ENCODE peak calls at places on chromosomes 11 and 22, in five cellular contexts. T is body of pancreas; W is pancreas; I is naive thymus-derived CD4-positive, alpha-beta T cell; X is IMR-90. F is an unnamed sample. For H3K4me1, the result is how much of the 10 kb centered on the place peaks cover.

GRCh38 chr11:117387992-117388765 is 60.5 kb downstream of the CEP164 start:
- DNase-seq in T (no peak), W (no peak), I (no peak), X (peak), F (no peak)

GRCh38 chr22:45934659-45935341 is 42.2 kb downstream of the WNT7B start:
- DNase-seq in T (peak), W (peak), I (no peak), X (peak), F (no peak)

GRCh38 chr11:103892603-103893002 is 143.8 kb upstream of the DDI1 start:
- DNase-seq in T (no peak), W (no peak), I (no peak), X (peak), F (peak)

GRCh38 chr11:16252373-16252772 is 104.0 kb downstream of the SOX6 start:
- DNase-seq in T (no peak), W (no peak), I (no peak), X (peak), F (peak)

GRCh38 chr11:34397120-34397519 is 39.3 kb upstream of the ABTB2 start:
- DNase-seq in T (no peak), W (no peak), I (no peak), X (no peak), F (no peak)

GRCh38 chr22:35319244-35319985 is 19.7 kb downstream of the TOM1 start:
- DNase-seq in T (no peak), W (no peak), I (no peak), X (no peak), F (no peak)

GRCh38 chr22:47210686-47211085 is 448.2 kb downstream of the TBC1D22A start:
- DNase-seq in T (no peak), W (no peak), I (peak), X (no peak), F (no peak)

GRCh38 chr11:65243773-65244172 is 18.0 kb upstream of the POLA2 start:
- DNase-seq in T (no peak), W (no peak), I (no peak), X (no peak), F (peak)

GRCh38 chr11:118265954-118266353 is 1.9 kb upstream of the MPZL2 start:
- DNase-seq in T (peak), W (no peak), I (no peak), X (no peak), F (no peak)

GRCh38 chr11:69497221-69497787 is 15.8 kb downstream of the LINC01488 start:
- DNase-seq in T (peak), W (peak), I (no peak), X (peak), F (no peak)

GRCh38 chr11:74849525-74850391 is 99.1 kb downstream of the XRRA1 start:
- DNase-seq in T (no peak), W (no peak), I (no peak), X (peak), F (peak)

GRCh38 chr11:65709661-65710060 is 2.4 kb upstream of the KAT5 start:
- DNase-seq in T (no peak), W (no peak), I (no peak), X (no peak), F (no peak)

GRCh38 chr22:46006379-46007002 is 29.5 kb upstream of the WNT7B start:
- DNase-seq in T (peak), W (peak), I (peak), X (peak), F (peak)

DNA sequence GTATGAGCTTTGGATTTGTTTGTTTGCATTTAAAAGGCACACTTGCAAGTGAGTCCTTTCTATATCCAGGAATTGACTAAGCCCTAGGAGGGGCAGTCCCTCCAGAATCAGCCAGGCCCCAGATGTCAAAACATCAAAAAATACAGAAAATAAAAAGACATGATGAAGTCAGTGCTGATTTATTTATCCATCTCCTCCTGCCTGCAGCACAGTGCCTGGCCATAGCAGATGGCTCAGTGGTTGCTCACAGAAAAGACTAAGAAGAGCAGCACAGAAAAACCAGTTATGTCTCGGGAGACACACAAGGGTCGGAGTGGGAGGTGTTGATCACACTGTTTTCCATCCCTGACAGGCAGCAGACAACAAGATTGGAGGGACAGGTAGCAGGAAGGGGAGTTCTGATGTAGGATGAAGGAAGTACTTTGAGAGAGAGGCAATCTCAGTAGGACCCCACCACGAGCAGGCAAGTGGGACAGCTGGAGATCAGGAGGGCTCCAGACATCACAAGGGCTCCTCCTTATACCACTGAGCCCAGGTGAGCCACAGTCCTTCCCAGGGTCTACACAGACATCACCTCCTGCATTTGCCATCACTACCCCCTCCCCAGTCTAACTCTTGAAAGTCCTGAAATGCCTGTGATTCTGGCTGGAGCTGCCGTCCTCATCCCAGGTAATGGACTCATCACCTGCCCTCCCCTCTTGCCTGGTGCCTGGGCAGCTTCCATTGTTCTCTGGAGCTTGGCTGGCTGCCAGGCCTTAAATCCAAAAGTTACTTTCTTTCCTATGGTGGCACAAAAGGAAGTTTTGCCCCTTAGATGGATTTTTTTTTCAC is 32.3 kb downstream of the TMPRSS5 start:
- DNase-seq in T (no peak), W (no peak), I (no peak), X (peak), F (peak)
- H3K27ac ChIP-seq in T (no peak), W (no peak), I (no peak), X (no peak), F (no peak)

GRCh38 chr11:12768731-12769673 is 94.8 kb downstream of the TEAD1 start:
- DNase-seq in T (no peak), W (no peak), I (no peak), X (no peak), F (no peak)
- H3K4me1 ChIP-seq in T (under half), W (under half), I (under half), X (under half), F (under half)

GRCh38 chr11:126413843-126414405 is 58.4 kb downstream of the ST3GAL4 start:
- DNase-seq in T (no peak), W (no peak), I (no peak), X (no peak), F (no peak)

GRCh38 chr11:126414615-126415014 is 59.1 kb downstream of the ST3GAL4 start:
- DNase-seq in T (no peak), W (no peak), I (no peak), X (no peak), F (no peak)

GRCh38 chr11:126415669-126416420 is 60.4 kb downstream of the ST3GAL4 start:
- DNase-seq in T (peak), W (peak), I (no peak), X (no peak), F (no peak)

GRCh38 chr11:126416542-126417090 is 61.1 kb downstream of the ST3GAL4 start:
- DNase-seq in T (peak), W (peak), I (peak), X (peak), F (peak)

GRCh38 chr11:126415128-126415527 is 59.6 kb downstream of the ST3GAL4 start:
- DNase-seq in T (peak), W (peak), I (no peak), X (peak), F (no peak)
- H3K27ac ChIP-seq in T (no peak), W (no peak), I (no peak), X (peak), F (no peak)

GRCh38 chr11:67483498-67483798 is 622 bp downstream of the AIP start:
- DNase-seq in T (no peak), W (no peak), I (no peak), X (no peak), F (no peak)
- H3K4me1 ChIP-seq in T (under half), W (under half), I (under half), X (under half), F (under half)

F was measured in endodermal cell.